ENCODE peak calls at places on chromosomes 5 and 9, in four cellular contexts. R, A, B and Q are unnamed samples.

GRCh38 chr5:141914154-141914743 is 9.4 kb upstream of the DELE1 start:
- DNase-seq in R (no peak), A (peak; percentile 2), B (peak; percentile 20), Q (no peak)

GRCh38 chr9:96071245-96072124 is 196.0 kb downstream of the ERCC6L2 start:
- DNase-seq in R (peak; percentile 20), B (peak; percentile 44), A (peak; percentile 25), Q (no peak)

GRCh38 chr9:98010450-98010849 is 27.3 kb downstream of the ANP32B start:
- DNase-seq in A (peak; percentile 72), R (peak; percentile 44), B (no peak), Q (no peak)

GRCh38 chr5:14364096-14364495 is 217.5 kb upstream of the OTULINL start:
- DNase-seq in B (no peak), A (peak; percentile 38), R (no peak), Q (no peak)

GRCh38 chr5:111229871-111230812 is 6.0 kb downstream of the CAMK4 start:
- DNase-seq in B (no peak), R (no peak), A (no peak), Q (no peak)

GRCh38 chr9:12790026-12790425 is 15.2 kb downstream of the LURAP1L start:
- DNase-seq in A (no peak), B (no peak), R (no peak), Q (no peak)

GRCh38 chr9:127979333-127980055 is 1.3 kb downstream of the EEIG1 start:
- DNase-seq in R (peak; percentile 36), A (peak; percentile 54), B (peak; percentile 51), Q (peak; percentile 58)

GRCh38 chr5:16550316-16550952 is 66.4 kb downstream of the RETREG1 start:
- DNase-seq in A (peak; percentile 60), B (peak; percentile 56), R (peak; percentile 40), Q (peak; percentile 71)